ENCODE peak calls at places on chromosomes 11 and 22, in nine cellular contexts. L is H7; I is left ventricle myocardium inferior; Y is body of pancreas; Q is effector memory CD4-positive, alpha-beta T cell; T is fibroblast of pulmonary artery; Z is HAP-1; V is stomach; R is IMR-90. H is an unnamed sample.
A peak's percentile ranks its signal among the peaks of the same experiment; 100 is the strongest.

GRCh38 chr11:34997872-34998548 is 81.6 kb downstream of the PDHX start:
- DNase-seq in T (peak; percentile 67), Y (no peak), Q (no peak), R (peak; percentile 58), V (no peak), L (no peak), I (no peak), Z (no peak), H (no peak)

GRCh38 chr22:48835364-48835763 is 992.3 kb downstream of the BRD1 start:
- DNase-seq in T (no peak), L (no peak), I (no peak), Q (no peak), Z (no peak), V (no peak), R (no peak), Y (no peak), H (no peak)

GRCh38 chr22:36619797-36620390 is 83.7 kb downstream of the CACNG2 start:
- DNase-seq in V (no peak), I (no peak), Y (no peak), Q (no peak), L (no peak), R (no peak), Z (no peak), T (no peak), H (no peak)

GRCh38 chr22:23098718-23099524 is 28.6 kb downstream of the GNAZ start:
- DNase-seq in Z (no peak), T (no peak), I (peak; percentile 70), R (no peak), Q (no peak), Y (peak; percentile 63), V (peak; percentile 85), L (no peak), H (no peak)

GRCh38 chr11:43947003-43947500 is 4.6 kb downstream of the C11orf96 start:
- DNase-seq in Z (no peak), T (peak; percentile 66), Y (no peak), L (peak; percentile 63), I (no peak), Q (no peak), R (peak; percentile 47), V (no peak), H (no peak)

GRCh38 chr11:110000045-110000502 is 93.1 kb upstream of the ZC3H12C start:
- DNase-seq in Q (no peak), V (no peak), Z (no peak), Y (no peak), R (peak; percentile 99), L (no peak), T (peak; percentile 91), I (no peak), H (no peak)

GRCh38 chr11:26276798-26277424 is 55.0 kb upstream of the ANO3 start:
- DNase-seq in L (peak; percentile 32), R (peak; percentile 71), Z (peak; percentile 74), Q (peak; percentile 9), T (peak; percentile 85), I (peak; percentile 20), V (peak; percentile 44), Y (peak; percentile 55), H (peak; percentile 58)

GRCh38 chr11:76637491-76638266 is 32.9 kb downstream of the LRRC32 start:
- DNase-seq in Q (no peak), I (peak; percentile 78), V (no peak), Y (no peak), R (no peak), L (no peak), T (no peak), Z (no peak), H (no peak)

GRCh38 chr22:31446208-31446607 is 43.4 kb downstream of the EIF4ENIF1 start:
- DNase-seq in V (no peak), R (no peak), L (no peak), Z (no peak), T (no peak), I (no peak), Q (no peak), Y (no peak), H (no peak)

GRCh38 chr11:61771995-61772455 is 19.6 kb downstream of the MYRF start:
- DNase-seq in Z (no peak), V (no peak), T (no peak), Y (no peak), R (no peak), L (peak; percentile 93), Q (no peak), I (no peak), H (no peak)

GRCh38 chr11:15795378-15795777 is 561.0 kb downstream of the SOX6 start:
- DNase-seq in Z (no peak), I (no peak), V (no peak), T (no peak), Y (no peak), Q (no peak), L (no peak), R (no peak), H (no peak)

GRCh38 chr11:12983331-12983730 is 25.8 kb upstream of the RASSF10 start:
- DNase-seq in Z (no peak), Q (no peak), R (no peak), L (no peak), I (no peak), V (no peak), Y (no peak), T (no peak), H (no peak)

GRCh38 chr22:35155403-35156025 is 89.6 kb downstream of the ISX start:
- DNase-seq in Y (no peak), Z (no peak), Q (no peak), V (no peak), I (no peak), T (no peak), R (no peak), L (peak; percentile 53), H (no peak)

GRCh38 chr11:773425-773824 is 3.9 kb downstream of the GATD1 start:
- DNase-seq in L (no peak), Q (no peak), I (no peak), R (no peak), Y (no peak), T (no peak), V (no peak), Z (no peak), H (no peak)

GRCh38 chr11:107679255-107680024 is 32.4 kb downstream of the SLN start:
- DNase-seq in T (no peak), I (no peak), Y (no peak), L (no peak), R (no peak), Q (no peak), V (no peak), Z (no peak), H (no peak)

GRCh38 chr22:47397673-47398072 is 635.2 kb downstream of the TBC1D22A start:
- DNase-seq in T (no peak), Y (no peak), L (no peak), R (no peak), I (no peak), Q (no peak), Z (no peak), V (no peak), H (no peak)

GRCh38 chr22:48494256-48494967 is 1333.3 kb downstream of the BRD1 start:
- DNase-seq in Z (no peak), R (no peak), Q (no peak), T (no peak), L (peak; percentile 24), V (no peak), Y (no peak), I (no peak), H (no peak)

GRCh38 chr22:45977003-45977395 is at the start of gene WNT7B:
- DNase-seq in Z (no peak), Q (no peak), Y (peak; percentile 47), L (peak; percentile 85), T (no peak), I (no peak), V (no peak), R (no peak), H (no peak)

GRCh38 chr11:47185305-47186075 is 744 bp downstream of the PACSIN3 start:
- DNase-seq in T (peak; percentile 20), R (peak; percentile 37), L (peak; percentile 97), Q (no peak), Y (peak; percentile 79), V (peak; percentile 70), I (peak; percentile 84), Z (peak; percentile 88), H (no peak)

GRCh38 chr11:81303265-81303664 is 1430.4 kb downstream of the FAM181B start:
- DNase-seq in Z (no peak), Q (no peak), R (no peak), V (no peak), I (no peak), T (no peak), Y (no peak), L (no peak), H (no peak)

DNA sequence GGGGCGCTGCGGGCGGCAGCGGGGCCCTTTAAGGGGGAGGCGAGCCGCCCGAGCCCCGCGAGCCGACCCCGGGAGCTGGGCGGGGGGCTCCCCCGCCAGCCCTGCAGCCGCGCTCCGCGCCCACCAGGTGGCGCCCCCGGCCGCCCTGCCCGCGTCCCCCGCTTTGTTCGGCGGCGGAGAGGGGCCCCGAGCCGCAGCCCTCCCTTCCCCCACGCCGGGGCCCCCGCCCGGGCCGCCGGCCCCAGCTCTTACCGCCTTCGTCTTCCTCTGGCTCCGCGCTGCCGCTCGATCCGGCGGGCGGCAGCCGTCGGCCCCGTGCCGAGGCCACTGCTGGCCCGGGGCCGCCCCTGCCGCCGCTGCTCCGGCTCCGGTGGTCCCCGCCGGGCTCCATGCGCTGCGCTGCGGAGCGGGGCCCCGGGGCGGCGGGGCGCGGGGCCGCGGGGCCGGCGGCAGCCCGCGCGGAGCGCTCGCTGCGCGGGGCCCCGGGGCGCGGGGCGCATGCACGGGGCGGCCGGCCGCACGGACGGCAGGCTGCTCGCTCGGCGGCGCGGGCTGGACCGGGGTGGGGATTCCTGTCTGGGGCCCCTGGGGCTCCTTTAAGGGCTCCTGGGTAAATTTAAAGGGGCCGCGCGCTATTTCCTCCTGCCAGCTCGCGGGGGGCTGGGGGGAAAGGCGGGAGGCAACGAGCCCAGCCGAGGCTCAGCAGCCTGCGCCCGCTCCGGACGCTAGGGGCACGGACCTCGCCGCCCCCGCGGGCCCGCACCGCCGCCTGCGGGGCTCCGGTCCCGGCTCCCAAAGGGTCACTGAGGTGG is at the start of gene ZFTA:
- DNase-seq in R (peak; percentile 37), T (peak; percentile 61), Y (peak; percentile 72), Q (peak; percentile 47), I (peak; percentile 71), L (peak; percentile 97), V (peak; percentile 61), Z (peak; percentile 82), H (no peak)
- H3K4me3 ChIP-seq in R (peak within 1 kb of the TSS; percentile 59), T (peak within 1 kb of the TSS; percentile 86), Y (peak within 1 kb of the TSS; percentile 88), Q (peak within 1 kb of the TSS; percentile 88), I (peak within 1 kb of the TSS; percentile 95), L (peak within 1 kb of the TSS; percentile 83), V (peak within 1 kb of the TSS; percentile 83), Z (peak within 1 kb of the TSS; percentile 61), H (peak within 1 kb of the TSS; percentile 72)

GRCh38 chr11:2270322-2271076 is at the start of gene ASCL2:
- DNase-seq in I (no peak), T (no peak), V (peak; percentile 25), R (no peak), Z (no peak), Q (no peak), L (peak; percentile 69), Y (peak; percentile 12), H (no peak)
- H3K4me3 ChIP-seq in I (peak within 1 kb of the TSS; percentile 64), T (no peak within 1 kb of the TSS), V (peak within 1 kb of the TSS; percentile 57), R (no peak within 1 kb of the TSS), Z (no peak within 1 kb of the TSS), Q (peak within 1 kb of the TSS; percentile 50), L (peak within 1 kb of the TSS; percentile 46), Y (no peak within 1 kb of the TSS), H (peak within 1 kb of the TSS; percentile 19)

GRCh38 chr11:69156673-69157155 is 979 bp downstream of the SMIM38 start:
- DNase-seq in Y (peak; percentile 15), Q (no peak), Z (no peak), I (no peak), R (peak; percentile 29), T (peak; percentile 42), L (no peak), V (no peak), H (no peak)
- H3K4me3 ChIP-seq in Y (no peak overlapping the region), Q (no peak overlapping the region), Z (no peak overlapping the region), I (peak overlapping the region; percentile 36), R (no peak overlapping the region), T (no peak overlapping the region), L (no peak overlapping the region), V (peak overlapping the region; percentile 28), H (no peak overlapping the region)

GRCh38 chr11:64891880-64892279 is 13.5 kb upstream of the EHD1 start:
- DNase-seq in T (no peak), Z (no peak), I (no peak), Y (no peak), R (no peak), V (no peak), L (no peak), Q (no peak), H (no peak)
- H3K4me3 ChIP-seq in T (no peak overlapping the region), Z (no peak overlapping the region), I (no peak overlapping the region), Y (no peak overlapping the region), R (no peak overlapping the region), V (peak overlapping the region; percentile 44), L (no peak overlapping the region), Q (no peak overlapping the region), H (no peak overlapping the region)

H was measured in iPS DF 6.9.